ENCODE peak calls at places on chromosomes 12 and 14, in eight cellular contexts. A is mammary epithelial cell, M is IMR-90, L is transverse colon, C is OCI-LY7, I is A549, H is ovary, T is BE2C. R is an unnamed sample.

GRCh38 chr14:24789277-24789832 is 155.4 kb upstream of the GZMB start:
- DNase-seq in I (no peak), C (no peak), M (no peak), H (no peak), L (no peak), A (no peak), T (no peak), R (no peak)

GRCh38 chr12:63802012-63802608 is 22.4 kb downstream of the RXYLT1 start:
- DNase-seq in A (peak; percentile 13), M (peak; percentile 25), H (no peak), C (peak; percentile 34), L (no peak), I (peak; percentile 53), T (no peak), R (no peak)

GRCh38 chr12:77855548-77855947 is 24.9 kb downstream of the NAV3 start:
- DNase-seq in T (no peak), I (no peak), M (peak; percentile 2), A (no peak), C (no peak), H (no peak), L (no peak), R (no peak)

GRCh38 chr14:78245238-78245637 is 75.1 kb downstream of the NRXN3 start:
- DNase-seq in H (no peak), L (peak; percentile 65), M (no peak), A (no peak), T (no peak), I (no peak), C (no peak), R (no peak)

GRCh38 chr12:132602578-132603239 is 7.7 kb downstream of the LRCOL1 start:
- DNase-seq in L (peak; percentile 83), M (no peak), H (peak; percentile 34), C (no peak), T (no peak), I (no peak), A (no peak), R (no peak)

GRCh38 chr14:57136669-57137068 is 132.0 kb downstream of the EXOC5 start:
- DNase-seq in T (no peak), I (no peak), A (no peak), C (no peak), L (no peak), H (no peak), M (no peak), R (no peak)

GRCh38 chr12:68893201-68893600 is 39.8 kb downstream of the CPM start:
- DNase-seq in H (no peak), I (no peak), M (no peak), C (no peak), L (no peak), T (no peak), A (no peak), R (no peak)

GRCh38 chr12:112973712-112974305 is 4.5 kb upstream of the OAS2 start:
- DNase-seq in I (no peak), A (no peak), T (peak; percentile 37), M (no peak), C (no peak), H (no peak), L (no peak), R (no peak)

GRCh38 chr14:43540948-43541347 is 966.1 kb downstream of the FSCB start:
- DNase-seq in I (peak; percentile 54), M (no peak), L (no peak), T (peak; percentile 13), H (no peak), A (no peak), C (no peak), R (no peak)

GRCh38 chr12:28051516-28052456 is 79.3 kb upstream of the PTHLH start:
- DNase-seq in C (no peak), H (no peak), L (no peak), T (no peak), I (no peak), A (no peak), M (peak; percentile 72), R (no peak)

GRCh38 chr12:6883252-6883651 is 10.1 kb upstream of the SPSB2 start:
- DNase-seq in C (no peak), I (no peak), T (no peak), H (no peak), L (no peak), A (no peak), M (no peak), R (no peak)

GRCh38 chr14:37168721-37169120 is 3.7 kb downstream of the SLC25A21 start:
- DNase-seq in L (no peak), A (no peak), H (no peak), T (no peak), M (no peak), C (no peak), I (no peak), R (no peak)

GRCh38 chr14:75821828-75822521 is 159.8 kb downstream of the TGFB3 start:
- DNase-seq in C (no peak), I (no peak), A (peak; percentile 57), M (peak; percentile 52), L (no peak), H (no peak), T (no peak), R (no peak)

GRCh38 chr12:89540586-89540985 is 14.7 kb upstream of the POC1B start:
- DNase-seq in M (no peak), H (no peak), T (no peak), C (no peak), A (no peak), L (no peak), I (no peak), R (no peak)

GRCh38 chr14:96098309-96098998 is 59.3 kb downstream of the C14orf132 start:
- DNase-seq in T (peak; percentile 85), H (no peak), I (peak; percentile 78), A (peak; percentile 46), L (no peak), M (peak; percentile 71), C (peak; percentile 46), R (no peak)

GRCh38 chr12:50927356-50927755 is 25.0 kb upstream of the HIGD1C start:
- DNase-seq in T (no peak), L (no peak), I (no peak), M (no peak), C (no peak), A (no peak), H (no peak), R (no peak)
- H3K4me1 ChIP-seq in T (peaks cover 9% of the 10 kb centered on the region), L (peaks cover 67% of the 10 kb centered on the region), I (peaks cover 8% of the 10 kb centered on the region), M (peaks cover 13% of the 10 kb centered on the region), C (peaks cover 48% of the 10 kb centered on the region), A (peaks cover 32% of the 10 kb centered on the region), H (peaks cover 6% of the 10 kb centered on the region), R (peaks cover 37% of the 10 kb centered on the region)

GRCh38 chr14:100566119-100566518 is 21.1 kb downstream of the BEGAIN start:
- DNase-seq in M (no peak), T (no peak), A (no peak), I (no peak), L (peak; percentile 83), H (no peak), C (no peak), R (no peak)

GRCh38 chr14:100566586-100566985 is 20.6 kb downstream of the BEGAIN start:
- DNase-seq in A (no peak), H (no peak), L (no peak), M (no peak), I (no peak), C (no peak), T (no peak), R (no peak)

GRCh38 chr14:100568164-100568997 is 18.8 kb downstream of the BEGAIN start:
- DNase-seq in M (no peak), T (no peak), C (no peak), A (no peak), H (no peak), I (no peak), L (no peak), R (no peak)

GRCh38 chr14:100567877-100568163 is 19.4 kb downstream of the BEGAIN start:
- DNase-seq in M (no peak), A (no peak), I (no peak), C (no peak), T (no peak), L (no peak), H (no peak), R (no peak)

GRCh38 chr14:100567009-100567876 is 20.0 kb downstream of the BEGAIN start:
- DNase-seq in T (peak; percentile 48), I (no peak), C (no peak), M (no peak), L (no peak), H (peak; percentile 53), A (no peak), R (no peak)
- H3K4me3 ChIP-seq in T (peak overlapping the region; percentile 75), I (peak overlapping the region; percentile 56), C (no peak overlapping the region), M (no peak overlapping the region), L (peak overlapping the region; percentile 4), H (peak overlapping the region; percentile 47), A (no peak overlapping the region), R (peak overlapping the region; percentile 35)

DNA sequence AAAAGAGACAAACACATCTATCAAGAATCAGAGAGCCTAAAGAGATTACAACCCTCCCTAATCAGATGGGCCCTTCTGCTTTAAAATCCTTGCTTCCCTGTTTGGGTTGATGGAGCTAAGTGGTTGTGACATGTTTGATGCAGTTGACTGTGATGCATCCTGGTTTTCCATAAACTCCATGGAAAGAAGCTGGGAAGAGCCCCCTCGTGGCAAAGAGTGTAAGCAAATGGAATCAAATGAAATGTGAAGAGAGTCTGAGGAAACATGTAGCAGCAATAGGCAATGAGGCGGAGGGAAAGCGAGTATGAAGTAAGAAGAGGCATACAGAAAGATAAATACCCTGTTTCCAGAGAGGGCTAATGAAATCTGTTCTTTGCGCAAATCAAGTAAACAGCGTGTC is 70.4 kb upstream of the SLCO1C1 start:
- DNase-seq in H (peak; percentile 23), I (peak; percentile 79), C (no peak), L (no peak), A (no peak), T (peak; percentile 61), M (peak; percentile 30), R (no peak)
- TF ChIP-seq CTCF in H (no peak), I (peak; percentile 51), C (no peak), L (no peak), A (peak; percentile 28), T (peak; percentile 88), M (peak; percentile 41), R (no peak)

GRCh38 chr14:69399750-69400149 is 1.3 kb downstream of the SLC39A9 start:
- DNase-seq in L (no peak), I (no peak), C (no peak), T (no peak), A (no peak), M (no peak), H (no peak), R (no peak)
- H3K4me1 ChIP-seq in L (peaks cover 53% of the 10 kb centered on the region), I (peaks cover 38% of the 10 kb centered on the region), C (peaks cover 42% of the 10 kb centered on the region), T (no peaks in the 10 kb centered on the region), A (peaks cover 21% of the 10 kb centered on the region), M (peaks cover 1% of the 10 kb centered on the region), H (peaks cover 19% of the 10 kb centered on the region), R (peaks cover 52% of the 10 kb centered on the region)

DNA sequence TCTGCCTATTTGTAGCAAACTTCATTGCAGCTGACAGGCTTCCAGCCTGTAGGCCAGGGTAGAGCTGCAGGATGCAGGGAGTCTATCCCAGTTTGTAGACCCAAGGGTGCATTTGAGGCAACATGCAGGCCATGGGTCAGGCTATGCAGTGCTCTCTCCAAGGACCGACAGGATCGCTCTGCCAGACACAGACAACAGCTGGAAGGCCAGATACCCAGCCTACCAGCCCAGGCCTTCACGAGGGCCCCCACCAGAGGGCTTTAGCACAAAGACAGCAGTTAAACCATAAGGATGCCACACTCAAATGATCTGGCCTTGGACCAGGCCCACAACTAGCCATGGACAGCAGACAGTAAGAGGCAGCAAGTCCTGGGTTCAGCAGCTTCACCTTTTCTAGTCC is 10.3 kb downstream of the KCTD10 start:
- DNase-seq in L (no peak), T (no peak), H (no peak), A (no peak), I (no peak), M (no peak), C (no peak), R (no peak)
- H3K4me3 ChIP-seq in L (no peak overlapping the region), T (no peak overlapping the region), H (no peak overlapping the region), A (no peak overlapping the region), I (no peak overlapping the region), M (no peak overlapping the region), C (no peak overlapping the region), R (no peak overlapping the region)

GRCh38 chr12:21276826-21277225 is 57.9 kb downstream of the SLCO1A2 start:
- DNase-seq in C (no peak), M (no peak), T (no peak), A (no peak), I (no peak), L (no peak), H (no peak), R (no peak)
- TF ChIP-seq CTCF in C (no peak), M (no peak), T (no peak), A (no peak), I (no peak), L (no peak), H (no peak), R (no peak)

R was measured in CD8-positive, alpha-beta T cell.